ENCODE peak calls at places on chromosomes 12 and 14, in five cellular contexts. V is effector memory CD8-positive, alpha-beta T cell; J is germinal center; D is cerebellar cortex; W is uterus. L is an unnamed sample.
A peak's percentile ranks its signal among the peaks of the same experiment; 100 is the strongest.

GRCh38 chr14:32426596-32427408 is 97.7 kb downstream of the AKAP6 start:
- DNase-seq in V (no peak), W (no peak), J (no peak), D (no peak), L (no peak)

GRCh38 chr12:124764451-124764850 is 99.2 kb downstream of the SCARB1 start:
- DNase-seq in V (no peak), J (no peak), D (no peak), W (no peak), L (no peak)

GRCh38 chr14:70886421-70887206 is 20.6 kb upstream of the PCNX1 start:
- DNase-seq in W (no peak), V (peak; percentile 44), D (no peak), J (no peak), L (no peak)

GRCh38 chr12:110739894-110740293 is 2.8 kb downstream of the PPP1CC start:
- DNase-seq in D (no peak), W (no peak), J (no peak), V (no peak), L (no peak)

GRCh38 chr12:4648099-4648498 is 752 bp downstream of the AKAP3 start:
- DNase-seq in V (no peak), D (no peak), J (peak; percentile 29), W (no peak), L (no peak)

GRCh38 chr12:29743801-29744200 is 39.9 kb downstream of the TMTC1 start:
- DNase-seq in V (no peak), W (no peak), J (no peak), D (no peak), L (no peak)

GRCh38 chr12:33012226-33012625 is 115.6 kb upstream of the PKP2 start:
- DNase-seq in V (no peak), J (no peak), D (no peak), W (no peak), L (no peak)

GRCh38 chr14:76257111-76257803 is 105.5 kb downstream of the GPATCH2L start:
- DNase-seq in V (no peak), D (no peak), W (no peak), J (no peak), L (no peak)

GRCh38 chr12:24730461-24730896 is 218.4 kb downstream of the BCAT1 start:
- DNase-seq in V (no peak), W (no peak), J (peak; percentile 20), D (no peak), L (no peak)

GRCh38 chr14:32934891-32935633 is 3.6 kb upstream of the NPAS3 start:
- DNase-seq in D (no peak), V (no peak), W (peak; percentile 17), J (no peak), L (no peak)

GRCh38 chr14:22337938-22338337 is 251.1 kb downstream of the DAD1 start:
- DNase-seq in V (no peak), W (no peak), D (no peak), J (no peak), L (no peak)

GRCh38 chr12:122969657-122970056 is 3.4 kb upstream of the ABCB9 start:
- DNase-seq in V (no peak), J (no peak), D (no peak), W (no peak), L (no peak)

GRCh38 chr12:44551631-44552030 is 324.5 kb downstream of the NELL2 start:
- DNase-seq in J (no peak), V (no peak), D (no peak), W (no peak), L (no peak)

GRCh38 chr14:102930138-102930752 is 7.8 kb downstream of the AMN start:
- DNase-seq in V (no peak), D (no peak), W (no peak), J (no peak), L (no peak)

GRCh38 chr12:19002192-19002591 is 127.3 kb upstream of the PLEKHA5 start:
- DNase-seq in J (no peak), V (no peak), W (no peak), D (no peak), L (no peak)

GRCh38 chr14:104287301-104288009 is 149.1 kb downstream of the KIF26A start:
- DNase-seq in W (no peak), D (no peak), J (no peak), V (no peak), L (no peak)

GRCh38 chr14:96287856-96288255 is 31.8 kb downstream of the BDKRB1 start:
- DNase-seq in V (no peak), D (no peak), W (no peak), J (no peak), L (no peak)

GRCh38 chr14:91377700-91378652 is 39.6 kb downstream of the CCDC88C start:
- DNase-seq in W (no peak), J (no peak), D (peak; percentile 74), V (no peak), L (no peak)

GRCh38 chr14:89067293-89067972 is 243.0 kb downstream of the TTC8 start:
- DNase-seq in V (peak; percentile 5), W (no peak), J (no peak), D (no peak), L (no peak)

GRCh38 chr12:15700595-15700994 is 88.6 kb downstream of the EPS8 start:
- DNase-seq in D (no peak), J (no peak), V (no peak), W (no peak), L (no peak)

L was measured in lung.